ENCODE peak calls at places on chromosomes 16 and 17, in six cellular contexts. One of them, this sample, is unnamed.

GRCh38 chr16:53282975-53283946 is 151.0 kb upstream of the RBL2 start:
- DNase-seq in IMR-90: peak; percentile 49
- DNase-seq in islet precursor cell: no peak
- DNase-seq in NCI-H2029: peak; percentile 20
- DNase-seq in fibroblast of the conjunctiva: peak; percentile 43
- DNase-seq in omental fat pad: no peak
- DNase-seq in this sample: no peak

GRCh38 chr17:76529643-76530488 is 7.6 kb downstream of the CYGB start:
- DNase-seq in IMR-90: peak; percentile 70
- DNase-seq in islet precursor cell: peak; percentile 95
- DNase-seq in NCI-H2029: no peak
- DNase-seq in fibroblast of the conjunctiva: peak; percentile 81
- DNase-seq in omental fat pad: peak; percentile 37
- DNase-seq in this sample: peak; percentile 21

GRCh38 chr16:73298562-73298961 is 250.6 kb upstream of the ZFHX3 start:
- DNase-seq in omental fat pad: no peak
- DNase-seq in fibroblast of the conjunctiva: no peak
- DNase-seq in islet precursor cell: peak; percentile 80
- DNase-seq in NCI-H2029: no peak
- DNase-seq in IMR-90: peak; percentile 61
- DNase-seq in this sample: no peak

GRCh38 chr17:1180434-1180742 is 607 bp upstream of the ABR start:
- DNase-seq in islet precursor cell: no peak
- DNase-seq in IMR-90: no peak
- DNase-seq in NCI-H2029: no peak
- DNase-seq in omental fat pad: no peak
- DNase-seq in fibroblast of the conjunctiva: no peak
- DNase-seq in this sample: no peak

GRCh38 chr16:49603956-49604355 is 230.4 kb downstream of the C16orf78 start:
- DNase-seq in IMR-90: no peak
- DNase-seq in NCI-H2029: no peak
- DNase-seq in omental fat pad: no peak
- DNase-seq in fibroblast of the conjunctiva: no peak
- DNase-seq in islet precursor cell: peak; percentile 40
- DNase-seq in this sample: peak; percentile 54

GRCh38 chr17:76384987-76385891 is 830 bp downstream of the SPHK1 start:
- DNase-seq in islet precursor cell: peak; percentile 81
- DNase-seq in IMR-90: peak; percentile 73
- DNase-seq in omental fat pad: peak; percentile 68
- DNase-seq in NCI-H2029: no peak
- DNase-seq in fibroblast of the conjunctiva: no peak
- DNase-seq in this sample: peak; percentile 89

GRCh38 chr17:44170499-44171201 is at the start of gene ASB16:
- DNase-seq in fibroblast of the conjunctiva: no peak
- DNase-seq in omental fat pad: no peak
- DNase-seq in islet precursor cell: peak; percentile 68
- DNase-seq in NCI-H2029: peak; percentile 32
- DNase-seq in IMR-90: peak; percentile 55
- DNase-seq in this sample: no peak

GRCh38 chr17:4256952-4257351 is 6.8 kb downstream of the ANKFY1 start:
- DNase-seq in omental fat pad: no peak
- DNase-seq in IMR-90: no peak
- DNase-seq in islet precursor cell: no peak
- DNase-seq in fibroblast of the conjunctiva: no peak
- DNase-seq in NCI-H2029: no peak
- DNase-seq in this sample: no peak

GRCh38 chr16:53642094-53642493 is 61.6 kb downstream of the RPGRIP1L start:
- DNase-seq in islet precursor cell: no peak
- DNase-seq in IMR-90: no peak
- DNase-seq in omental fat pad: no peak
- DNase-seq in NCI-H2029: no peak
- DNase-seq in fibroblast of the conjunctiva: no peak
- DNase-seq in this sample: no peak

GRCh38 chr17:27743288-27743885 is 56.9 kb downstream of the NOS2 start:
- DNase-seq in islet precursor cell: peak; percentile 32
- DNase-seq in NCI-H2029: no peak
- DNase-seq in fibroblast of the conjunctiva: no peak
- DNase-seq in omental fat pad: no peak
- DNase-seq in IMR-90: no peak
- DNase-seq in this sample: no peak

GRCh38 chr16:74183601-74184365 is 112.8 kb upstream of the PSMD7 start:
- DNase-seq in omental fat pad: no peak
- DNase-seq in fibroblast of the conjunctiva: no peak
- DNase-seq in islet precursor cell: no peak
- DNase-seq in NCI-H2029: no peak
- DNase-seq in IMR-90: no peak
- DNase-seq in this sample: no peak

GRCh38 chr17:34703533-34703932 is 124.2 kb downstream of the TMEM132E start:
- DNase-seq in fibroblast of the conjunctiva: no peak
- DNase-seq in NCI-H2029: no peak
- DNase-seq in omental fat pad: no peak
- DNase-seq in IMR-90: peak; percentile 43
- DNase-seq in islet precursor cell: peak; percentile 86
- DNase-seq in this sample: no peak

GRCh38 chr16:89172171-89172900 is 788 bp downstream of the CDH15 start:
- DNase-seq in islet precursor cell: no peak
- DNase-seq in NCI-H2029: no peak
- DNase-seq in omental fat pad: no peak
- DNase-seq in IMR-90: no peak
- DNase-seq in fibroblast of the conjunctiva: no peak
- DNase-seq in this sample: no peak

GRCh38 chr16:67537636-67538591 is 9.3 kb downstream of the RIPOR1 start:
- DNase-seq in fibroblast of the conjunctiva: no peak
- DNase-seq in IMR-90: no peak
- DNase-seq in NCI-H2029: no peak
- DNase-seq in islet precursor cell: peak; percentile 81
- DNase-seq in omental fat pad: no peak
- DNase-seq in this sample: no peak

GRCh38 chr17:63445571-63446217 is 412 bp downstream of the CYB561 start:
- DNase-seq in fibroblast of the conjunctiva: no peak
- DNase-seq in IMR-90: no peak
- DNase-seq in NCI-H2029: peak; percentile 65
- DNase-seq in omental fat pad: no peak
- DNase-seq in islet precursor cell: peak; percentile 91
- DNase-seq in this sample: no peak

GRCh38 chr16:85863384-85863774 is 35.6 kb upstream of the IRF8 start:
- DNase-seq in islet precursor cell: no peak
- DNase-seq in omental fat pad: no peak
- DNase-seq in IMR-90: no peak
- DNase-seq in NCI-H2029: no peak
- DNase-seq in fibroblast of the conjunctiva: no peak
- DNase-seq in this sample: no peak

GRCh38 chr17:39697961-39698360 is 1.9 kb upstream of the ERBB2 start:
- DNase-seq in NCI-H2029: no peak
- DNase-seq in IMR-90: no peak
- DNase-seq in omental fat pad: no peak
- DNase-seq in islet precursor cell: no peak
- DNase-seq in fibroblast of the conjunctiva: no peak
- DNase-seq in this sample: no peak